ENCODE peak calls at places on chromosomes 16 and 17, in four cellular contexts. One of them, this sample, is unnamed.
A peak's percentile ranks its signal among the peaks of the same experiment; 100 is the strongest.

GRCh38 chr17:72342582-72343527 is 222.0 kb downstream of the SOX9 start:
- DNase-seq in psoas muscle: peak; percentile 80
- DNase-seq in AG08395: no peak
- DNase-seq in mucosa of gallbladder: no peak
- DNase-seq in this sample: peak; percentile 34

GRCh38 chr16:3157229-3158013 is 22.6 kb downstream of the ZNF213 start:
- DNase-seq in mucosa of gallbladder: peak; percentile 72
- DNase-seq in psoas muscle: peak; percentile 62
- DNase-seq in AG08395: peak; percentile 56
- DNase-seq in this sample: peak; percentile 80

GRCh38 chr17:21106316-21106715 is 20.4 kb upstream of the DHRS7B start:
- DNase-seq in AG08395: no peak
- DNase-seq in psoas muscle: no peak
- DNase-seq in mucosa of gallbladder: no peak
- DNase-seq in this sample: no peak

GRCh38 chr17:59406808-59407381 is 75.4 kb downstream of the YPEL2 start:
- DNase-seq in AG08395: no peak
- DNase-seq in mucosa of gallbladder: no peak
- DNase-seq in psoas muscle: no peak
- DNase-seq in this sample: no peak

GRCh38 chr17:37818689-37819088 is 73.8 kb upstream of the HNF1B start:
- DNase-seq in mucosa of gallbladder: peak; percentile 63
- DNase-seq in psoas muscle: no peak
- DNase-seq in AG08395: no peak
- DNase-seq in this sample: no peak

GRCh38 chr17:29102046-29102445 is 59.1 kb downstream of the PIPOX start:
- DNase-seq in psoas muscle: no peak
- DNase-seq in mucosa of gallbladder: no peak
- DNase-seq in AG08395: no peak
- DNase-seq in this sample: no peak

GRCh38 chr17:10316986-10317834 is 55.6 kb downstream of the MYH13 start:
- DNase-seq in AG08395: peak; percentile 72
- DNase-seq in mucosa of gallbladder: peak; percentile 49
- DNase-seq in psoas muscle: peak; percentile 60
- DNase-seq in this sample: peak; percentile 90

GRCh38 chr17:3976675-3977171 is 12.5 kb upstream of the ATP2A3 start:
- DNase-seq in psoas muscle: peak; percentile 91
- DNase-seq in AG08395: no peak
- DNase-seq in mucosa of gallbladder: peak; percentile 94
- DNase-seq in this sample: peak; percentile 39

GRCh38 chr17:27506348-27507218 is 50.3 kb downstream of the KSR1 start:
- DNase-seq in psoas muscle: no peak
- DNase-seq in AG08395: no peak
- DNase-seq in mucosa of gallbladder: no peak
- DNase-seq in this sample: no peak

GRCh38 chr16:66365588-66365987 is 903 bp upstream of the CDH5 start:
- DNase-seq in mucosa of gallbladder: no peak
- DNase-seq in psoas muscle: peak; percentile 71
- DNase-seq in AG08395: peak; percentile 33
- DNase-seq in this sample: peak; percentile 60

GRCh38 chr16:74871608-74872007 is 97.0 kb upstream of the FA2H start:
- DNase-seq in psoas muscle: no peak
- DNase-seq in AG08395: no peak
- DNase-seq in mucosa of gallbladder: no peak
- DNase-seq in this sample: no peak

GRCh38 chr17:74836691-74837467 is 22.8 kb downstream of the GRIN2C start:
- DNase-seq in psoas muscle: no peak
- DNase-seq in AG08395: no peak
- DNase-seq in mucosa of gallbladder: no peak
- DNase-seq in this sample: no peak

GRCh38 chr17:12395733-12396354 is 269.8 kb upstream of the MYOCD start:
- DNase-seq in psoas muscle: no peak
- DNase-seq in AG08395: no peak
- DNase-seq in mucosa of gallbladder: no peak
- DNase-seq in this sample: peak; percentile 53

GRCh38 chr17:38673714-38674012 is 1.1 kb downstream of the EPOP start:
- DNase-seq in psoas muscle: no peak
- DNase-seq in mucosa of gallbladder: no peak
- DNase-seq in AG08395: no peak
- DNase-seq in this sample: no peak

GRCh38 chr17:32015245-32016013 is 8.2 kb downstream of the LRRC37B start:
- DNase-seq in mucosa of gallbladder: no peak
- DNase-seq in AG08395: no peak
- DNase-seq in psoas muscle: peak; percentile 63
- DNase-seq in this sample: no peak

This sample was measured in testis.